ENCODE peak calls at places on chromosomes 1 and 21, in four cellular contexts. K, U, C and M are unnamed samples. For H3K27me3 and H3K4me1, the result is how much of the 10 kb centered on the place peaks cover.

GRCh38 chr1:35443768-35444518 is 113.3 kb downstream of the KIAA0319L start:
- DNase-seq in K (no peak), U (peak), C (no peak), M (peak)

GRCh38 chr1:153610334-153611023 is 2.5 kb downstream of the S100A16 start:
- DNase-seq in K (peak), U (no peak), C (no peak), M (no peak)

GRCh38 chr1:54818461-54819194 is 17.5 kb upstream of the TTC22 start:
- DNase-seq in K (no peak), U (no peak), C (no peak), M (no peak)

GRCh38 chr1:182890927-182891610 is 51.9 kb downstream of the DHX9 start:
- DNase-seq in K (no peak), U (peak), C (no peak), M (no peak)

GRCh38 chr1:180310095-180310494 is 80.0 kb downstream of the LHX4 start:
- DNase-seq in K (peak), U (no peak), C (no peak), M (peak)

GRCh38 chr1:65658122-65658521 is 134.6 kb upstream of the PDE4B start:
- DNase-seq in K (peak), U (no peak), C (no peak), M (no peak)

GRCh38 chr1:228405200-228405978 is 1.2 kb downstream of the TRIM11 start:
- DNase-seq in K (no peak), U (peak), C (no peak), M (peak)

GRCh38 chr1:21663951-21664805 is 5.0 kb downstream of the RAP1GAP start:
- DNase-seq in K (no peak), U (no peak), C (no peak), M (no peak)

GRCh38 chr21:33976980-33977720 is 61.5 kb upstream of the ATP5PO start:
- DNase-seq in K (no peak), U (no peak), C (no peak), M (no peak)

GRCh38 chr1:78549366-78549765 is 58.6 kb downstream of the PTGFR start:
- DNase-seq in K (no peak), U (no peak), C (no peak), M (no peak)

GRCh38 chr1:76669624-76670023 is 197.7 kb upstream of the ST6GALNAC5 start:
- DNase-seq in K (no peak), U (no peak), C (no peak), M (no peak)

GRCh38 chr1:147717706-147718097 is 42.7 kb downstream of the GJA5 start:
- DNase-seq in K (no peak), U (no peak), C (no peak), M (no peak)

GRCh38 chr21:44761011-44761729 is 40.5 kb downstream of the UBE2G2 start:
- DNase-seq in K (no peak), U (peak), C (no peak), M (no peak)

GRCh38 chr1:12149791-12150175 is 17.0 kb upstream of the TNFRSF1B start:
- DNase-seq in K (no peak), U (no peak), C (no peak), M (no peak)

GRCh38 chr1:95098196-95098595 is 19.0 kb upstream of the TLCD4 start:
- DNase-seq in K (peak), U (no peak), C (no peak), M (peak)

GRCh38 chr1:14011132-14011531 is 311.1 kb downstream of the PRDM2 start:
- DNase-seq in K (no peak), U (no peak), C (no peak), M (no peak)

GRCh38 chr21:19908386-19908785 is 1089.8 kb upstream of the NCAM2 start:
- DNase-seq in K (no peak), U (no peak), C (no peak), M (no peak)

GRCh38 chr21:38299651-38300050 is 42.9 kb downstream of the KCNJ15 start:
- DNase-seq in K (no peak), U (no peak), C (no peak), M (no peak)

GRCh38 chr1:241871031-241871430 is 23.0 kb downstream of the EXO1 start:
- DNase-seq in K (no peak), U (no peak), C (no peak), M (no peak)
- H3K27me3 ChIP-seq in K (under half), U (under half), C (under half), M (under half)

GRCh38 chr1:201501144-201501543 is 5.8 kb downstream of the CSRP1 start:
- DNase-seq in K (peak), U (no peak), C (no peak), M (no peak)
- H3K4me1 ChIP-seq in K (under half), U (under half), C (half or more), M (half or more)

DNA sequence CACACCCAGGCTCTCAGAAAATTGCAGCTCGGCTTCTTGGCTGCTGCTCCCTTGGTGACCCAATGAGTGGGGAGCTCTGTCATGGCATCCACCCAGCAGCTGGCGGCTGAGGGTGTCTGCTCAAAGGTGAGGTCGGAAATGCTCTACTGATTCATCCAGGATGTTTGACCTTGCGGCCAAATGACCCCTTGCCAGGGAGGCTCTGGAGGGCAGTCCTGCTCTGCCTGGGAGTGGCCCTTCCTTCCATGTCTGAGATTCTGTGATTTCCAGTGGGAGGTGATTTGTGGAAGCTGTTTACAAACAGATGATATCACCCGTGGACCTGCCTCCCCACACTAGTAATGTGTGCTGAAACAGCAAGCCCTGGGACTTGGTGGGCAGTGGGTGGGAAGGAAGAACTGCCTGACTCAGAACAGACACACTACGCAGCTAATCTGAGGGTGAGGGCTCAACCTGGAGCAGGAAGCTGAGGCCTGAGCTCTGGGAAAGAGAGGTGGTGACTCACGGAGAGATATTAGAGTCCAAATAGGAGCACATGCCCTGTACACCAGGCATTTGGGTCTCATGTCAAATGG is 3.0 kb downstream of the CRCT1 start:
- DNase-seq in K (peak), U (no peak), C (no peak), M (no peak)
- H3K27me3 ChIP-seq in K (under half), U (under half), C (under half), M (under half)

DNA sequence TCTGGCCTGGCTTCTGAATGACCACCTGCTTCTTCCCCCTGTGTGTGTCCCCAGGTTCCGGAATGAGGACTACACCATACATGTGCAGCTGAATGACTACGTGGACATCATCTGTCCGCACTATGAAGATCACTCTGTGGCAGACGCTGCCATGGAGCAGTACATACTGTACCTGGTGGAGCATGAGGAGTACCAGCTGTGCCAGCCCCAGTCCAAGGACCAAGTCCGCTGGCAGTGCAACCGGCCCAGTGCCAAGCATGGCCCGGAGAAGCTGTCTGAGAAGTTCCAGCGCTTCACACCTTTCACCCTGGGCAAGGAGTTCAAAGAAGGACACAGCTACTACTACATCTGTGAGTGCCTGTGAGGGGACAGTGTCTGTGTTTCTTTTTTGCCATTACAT is 3.6 kb downstream of the EFNA1 start:
- DNase-seq in K (no peak), U (no peak), C (no peak), M (no peak)
- H3K4me1 ChIP-seq in K (under half), U (under half), C (half or more), M (under half)

GRCh38 chr1:47763456-47764171 is 233.6 kb downstream of the TRABD2B start:
- DNase-seq in K (peak), U (no peak), C (no peak), M (no peak)
- H3K27me3 ChIP-seq in K (under half), U (under half), C (under half), M (under half)

DNA sequence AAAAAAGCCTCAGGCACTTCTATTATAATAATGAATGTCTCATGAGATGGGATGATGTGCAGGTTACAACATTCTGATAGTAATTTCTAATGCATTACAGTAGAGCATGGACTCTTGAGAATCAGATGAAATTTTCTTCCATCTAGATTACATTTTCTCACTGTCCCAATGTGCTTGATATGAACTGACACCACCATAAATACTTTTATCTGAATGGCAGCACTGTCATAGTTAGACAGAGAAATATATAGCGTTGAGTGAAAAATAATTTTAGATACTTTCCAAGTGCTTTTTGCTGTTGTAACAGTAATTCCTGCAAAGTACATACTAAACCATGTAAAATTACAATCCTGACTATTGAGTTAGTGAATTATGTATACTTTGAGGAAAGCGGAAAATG is 630.1 kb downstream of the BRINP3 start:
- DNase-seq in K (no peak), U (no peak), C (no peak), M (no peak)
- H3K4me1 ChIP-seq in K (under half), U (under half), C (under half), M (under half)

GRCh38 chr1:89088597-89088996 is 23.6 kb upstream of the GBP1 start:
- DNase-seq in K (no peak), U (no peak), C (no peak), M (peak)
- H3K27me3 ChIP-seq in K (under half), U (under half), C (under half), M (under half)